ENCODE peak calls at places on chromosomes 3 and 15, in seven cellular contexts. X, Z, P, E, F, K and M are unnamed samples.

GRCh38 chr3:38480930-38481329 is 15.2 kb upstream of the EXOG start:
- DNase-seq in X (no peak), Z (no peak), P (no peak), E (no peak), F (no peak), K (no peak), M (no peak)

GRCh38 chr15:52730163-52730562 is 51.0 kb upstream of the ATOSA start:
- DNase-seq in X (no peak), Z (peak), P (no peak), E (no peak), F (no peak), K (peak), M (no peak)

GRCh38 chr3:171788546-171789351 is 21.5 kb downstream of the PLD1 start:
- DNase-seq in X (no peak), Z (no peak), P (peak), E (no peak), F (no peak), K (peak), M (peak)

GRCh38 chr15:35108453-35108852 is 23.4 kb upstream of the NANOGP8 start:
- DNase-seq in X (no peak), Z (no peak), P (no peak), E (no peak), F (no peak), K (no peak), M (no peak)

GRCh38 chr3:57112206-57112605 is 51.7 kb downstream of the SPATA12 start:
- DNase-seq in X (no peak), Z (no peak), P (no peak), E (no peak), F (no peak), K (no peak), M (peak)

GRCh38 chr3:70990190-70990589 is 593.3 kb downstream of the FOXP1 start:
- DNase-seq in X (no peak), Z (no peak), P (no peak), E (no peak), F (no peak), K (no peak), M (no peak)

GRCh38 chr3:61725851-61726333 is 164.5 kb downstream of the PTPRG start:
- DNase-seq in X (no peak), Z (peak), P (no peak), E (no peak), F (no peak), K (no peak), M (no peak)

GRCh38 chr3:189689625-189690024 is 58.4 kb downstream of the TP63 start:
- DNase-seq in X (no peak), Z (no peak), P (no peak), E (no peak), F (no peak), K (no peak), M (no peak)

GRCh38 chr3:191461113-191461595 is at the start of gene PYDC2:
- DNase-seq in X (no peak), Z (no peak), P (no peak), E (no peak), F (no peak), K (no peak), M (no peak)

GRCh38 chr3:112857526-112857925 is 10.9 kb upstream of the CD200R1L start:
- DNase-seq in X (no peak), Z (no peak), P (no peak), E (peak), F (no peak), K (no peak), M (no peak)

GRCh38 chr3:159947220-159947619 is 41.4 kb upstream of the IL12A start:
- DNase-seq in X (no peak), Z (no peak), P (no peak), E (no peak), F (no peak), K (no peak), M (no peak)

GRCh38 chr3:23594066-23594465 is 211.7 kb upstream of the UBE2E1 start:
- DNase-seq in X (no peak), Z (no peak), P (no peak), E (no peak), F (no peak), K (no peak), M (no peak)

GRCh38 chr3:52313774-52314188 is 2.3 kb upstream of the DNAH1 start:
- DNase-seq in X (no peak), Z (peak), P (no peak), E (no peak), F (no peak), K (no peak), M (no peak)

GRCh38 chr15:32709295-32710033 is 8.3 kb upstream of the GREM1 start:
- DNase-seq in X (no peak), Z (no peak), P (no peak), E (no peak), F (no peak), K (no peak), M (no peak)

GRCh38 chr15:65981837-65982696 is 112.8 kb downstream of the RAB11A start:
- DNase-seq in X (peak), Z (peak), P (peak), E (no peak), F (peak), K (no peak), M (peak)

GRCh38 chr3:111751961-111752360 is 107.1 kb upstream of the PHLDB2 start:
- DNase-seq in X (no peak), Z (no peak), P (no peak), E (no peak), F (no peak), K (no peak), M (no peak)

GRCh38 chr15:92011611-92012367 is 158.3 kb downstream of the SLCO3A1 start:
- DNase-seq in X (no peak), Z (no peak), P (no peak), E (no peak), F (no peak), K (peak), M (peak)

GRCh38 chr3:53084310-53085001 is 38.6 kb upstream of the SFMBT1 start:
- DNase-seq in X (no peak), Z (no peak), P (no peak), E (no peak), F (no peak), K (peak), M (no peak)